ENCODE peak calls at places on chromosomes 5 and 9, in six cellular contexts. One of them, this sample, is unnamed.

GRCh38 chr9:114117614-114117995 is 18.5 kb upstream of the KIF12 start:
- DNase-seq in WERI-Rb-1: no peak
- DNase-seq in GM23248: no peak
- DNase-seq in tibial artery: no peak
- DNase-seq in AG10803: no peak
- DNase-seq in colonic mucosa: no peak
- DNase-seq in this sample: no peak

GRCh38 chr5:157252741-157253465 is 13.0 kb upstream of the CYFIP2 start:
- DNase-seq in WERI-Rb-1: no peak
- DNase-seq in GM23248: peak
- DNase-seq in tibial artery: no peak
- DNase-seq in AG10803: peak
- DNase-seq in colonic mucosa: no peak
- DNase-seq in this sample: peak

GRCh38 chr9:133233681-133234432 is 24.8 kb upstream of the OBP2B start:
- DNase-seq in WERI-Rb-1: no peak
- DNase-seq in GM23248: no peak
- DNase-seq in tibial artery: no peak
- DNase-seq in AG10803: no peak
- DNase-seq in colonic mucosa: no peak
- DNase-seq in this sample: no peak

GRCh38 chr5:68290260-68290674 is 74.7 kb downstream of the PIK3R1 start:
- DNase-seq in WERI-Rb-1: no peak
- DNase-seq in GM23248: peak
- DNase-seq in tibial artery: no peak
- DNase-seq in AG10803: peak
- DNase-seq in colonic mucosa: peak
- DNase-seq in this sample: peak

GRCh38 chr5:149719666-149720065 is 10.4 kb upstream of the PPARGC1B start:
- DNase-seq in WERI-Rb-1: no peak
- DNase-seq in GM23248: peak
- DNase-seq in tibial artery: no peak
- DNase-seq in AG10803: no peak
- DNase-seq in colonic mucosa: peak
- DNase-seq in this sample: peak

GRCh38 chr5:77859306-77859705 is 83.2 kb upstream of the TBCA start:
- DNase-seq in WERI-Rb-1: no peak
- DNase-seq in GM23248: peak
- DNase-seq in tibial artery: no peak
- DNase-seq in AG10803: peak
- DNase-seq in colonic mucosa: no peak
- DNase-seq in this sample: no peak

GRCh38 chr5:79510638-79511037 is 3.3 kb downstream of the HOMER1 start:
- DNase-seq in WERI-Rb-1: no peak
- DNase-seq in GM23248: no peak
- DNase-seq in tibial artery: no peak
- DNase-seq in AG10803: no peak
- DNase-seq in colonic mucosa: no peak
- DNase-seq in this sample: no peak

GRCh38 chr9:77177894-77178794 is 810 bp downstream of the VPS13A start:
- DNase-seq in WERI-Rb-1: peak
- DNase-seq in GM23248: peak
- DNase-seq in tibial artery: peak
- DNase-seq in AG10803: peak
- DNase-seq in colonic mucosa: peak
- DNase-seq in this sample: peak

GRCh38 chr9:34651286-34651685 is 699 bp upstream of the IL11RA start:
- DNase-seq in WERI-Rb-1: no peak
- DNase-seq in GM23248: peak
- DNase-seq in tibial artery: peak
- DNase-seq in AG10803: peak
- DNase-seq in colonic mucosa: peak
- DNase-seq in this sample: peak

GRCh38 chr9:114138537-114138936 is 16.8 kb upstream of the COL27A1 start:
- DNase-seq in WERI-Rb-1: peak
- DNase-seq in GM23248: peak
- DNase-seq in tibial artery: no peak
- DNase-seq in AG10803: peak
- DNase-seq in colonic mucosa: no peak
- DNase-seq in this sample: no peak

GRCh38 chr9:119044801-119045200 is 324.4 kb downstream of the BRINP1 start:
- DNase-seq in WERI-Rb-1: no peak
- DNase-seq in GM23248: peak
- DNase-seq in tibial artery: no peak
- DNase-seq in AG10803: peak
- DNase-seq in colonic mucosa: no peak
- DNase-seq in this sample: no peak

GRCh38 chr5:67047616-67048015 is 149.0 kb downstream of the CD180 start:
- DNase-seq in WERI-Rb-1: no peak
- DNase-seq in GM23248: no peak
- DNase-seq in tibial artery: no peak
- DNase-seq in AG10803: no peak
- DNase-seq in colonic mucosa: no peak
- DNase-seq in this sample: no peak

GRCh38 chr9:131254107-131254491 is 22.2 kb downstream of the FAM78A start:
- DNase-seq in WERI-Rb-1: no peak
- DNase-seq in GM23248: no peak
- DNase-seq in tibial artery: no peak
- DNase-seq in AG10803: no peak
- DNase-seq in colonic mucosa: no peak
- DNase-seq in this sample: no peak

GRCh38 chr5:172624996-172625939 is 15.8 kb upstream of the NEURL1B start:
- DNase-seq in WERI-Rb-1: no peak
- DNase-seq in GM23248: no peak
- DNase-seq in tibial artery: peak
- DNase-seq in AG10803: no peak
- DNase-seq in colonic mucosa: no peak
- DNase-seq in this sample: no peak

GRCh38 chr9:110744753-110745522 is 76.3 kb downstream of the MUSK start:
- DNase-seq in WERI-Rb-1: no peak
- DNase-seq in GM23248: peak
- DNase-seq in tibial artery: peak
- DNase-seq in AG10803: peak
- DNase-seq in colonic mucosa: no peak
- DNase-seq in this sample: peak

GRCh38 chr5:143313298-143313852 is 90.1 kb downstream of the NR3C1 start:
- DNase-seq in WERI-Rb-1: no peak
- DNase-seq in GM23248: peak
- DNase-seq in tibial artery: no peak
- DNase-seq in AG10803: no peak
- DNase-seq in colonic mucosa: no peak
- DNase-seq in this sample: no peak

GRCh38 chr9:133782157-133783130 is 44.3 kb upstream of the SARDH start:
- DNase-seq in WERI-Rb-1: peak
- DNase-seq in GM23248: peak
- DNase-seq in tibial artery: no peak
- DNase-seq in AG10803: peak
- DNase-seq in colonic mucosa: peak
- DNase-seq in this sample: peak

GRCh38 chr5:60101561-60101960 is 208.0 kb upstream of the PDE4D start:
- DNase-seq in WERI-Rb-1: no peak
- DNase-seq in GM23248: no peak
- DNase-seq in tibial artery: no peak
- DNase-seq in AG10803: no peak
- DNase-seq in colonic mucosa: no peak
- DNase-seq in this sample: peak

GRCh38 chr9:114006931-114007691 is 71.0 kb downstream of the AMBP start:
- DNase-seq in WERI-Rb-1: peak
- DNase-seq in GM23248: no peak
- DNase-seq in tibial artery: peak
- DNase-seq in AG10803: no peak
- DNase-seq in colonic mucosa: peak
- DNase-seq in this sample: no peak

GRCh38 chr9:84822589-84823233 is 153.2 kb downstream of the NTRK2 start:
- DNase-seq in WERI-Rb-1: no peak
- DNase-seq in GM23248: no peak
- DNase-seq in tibial artery: no peak
- DNase-seq in AG10803: no peak
- DNase-seq in colonic mucosa: no peak
- DNase-seq in this sample: no peak

GRCh38 chr5:14167211-14167845 is 24.2 kb downstream of the TRIO start:
- DNase-seq in WERI-Rb-1: no peak
- DNase-seq in GM23248: peak
- DNase-seq in tibial artery: no peak
- DNase-seq in AG10803: peak
- DNase-seq in colonic mucosa: no peak
- DNase-seq in this sample: peak

GRCh38 chr5:141618030-141618803 is 583 bp downstream of the DIAPH1 start:
- DNase-seq in WERI-Rb-1: peak
- DNase-seq in GM23248: peak
- DNase-seq in tibial artery: peak
- DNase-seq in AG10803: no peak
- DNase-seq in colonic mucosa: peak
- DNase-seq in this sample: no peak

GRCh38 chr5:2320611-2321010 is 430.9 kb downstream of the IRX2 start:
- DNase-seq in WERI-Rb-1: no peak
- DNase-seq in GM23248: no peak
- DNase-seq in tibial artery: no peak
- DNase-seq in AG10803: no peak
- DNase-seq in colonic mucosa: no peak
- DNase-seq in this sample: no peak

GRCh38 chr5:169805527-169805934 is 168.5 kb downstream of the DOCK2 start:
- DNase-seq in WERI-Rb-1: no peak
- DNase-seq in GM23248: peak
- DNase-seq in tibial artery: no peak
- DNase-seq in AG10803: peak
- DNase-seq in colonic mucosa: no peak
- DNase-seq in this sample: peak

GRCh38 chr9:29796291-29796952 is 2223.1 kb upstream of the C9orf72 start:
- DNase-seq in WERI-Rb-1: no peak
- DNase-seq in GM23248: no peak
- DNase-seq in tibial artery: no peak
- DNase-seq in AG10803: no peak
- DNase-seq in colonic mucosa: no peak
- DNase-seq in this sample: no peak

GRCh38 chr5:9559965-9560364 is 14.1 kb upstream of the SEMA5A start:
- DNase-seq in WERI-Rb-1: no peak
- DNase-seq in GM23248: no peak
- DNase-seq in tibial artery: no peak
- DNase-seq in AG10803: no peak
- DNase-seq in colonic mucosa: peak
- DNase-seq in this sample: no peak

GRCh38 chr9:32603914-32604852 is 31.2 kb upstream of the NDUFB6 start:
- DNase-seq in WERI-Rb-1: peak
- DNase-seq in GM23248: peak
- DNase-seq in tibial artery: no peak
- DNase-seq in AG10803: no peak
- DNase-seq in colonic mucosa: no peak
- DNase-seq in this sample: peak

GRCh38 chr9:90805006-90805993 is 3.7 kb downstream of the SYK start:
- DNase-seq in WERI-Rb-1: peak
- DNase-seq in GM23248: no peak
- DNase-seq in tibial artery: no peak
- DNase-seq in AG10803: no peak
- DNase-seq in colonic mucosa: no peak
- DNase-seq in this sample: no peak

GRCh38 chr5:56123531-56124243 is 109.4 kb downstream of the ANKRD55 start:
- DNase-seq in WERI-Rb-1: peak
- DNase-seq in GM23248: peak
- DNase-seq in tibial artery: peak
- DNase-seq in AG10803: peak
- DNase-seq in colonic mucosa: peak
- DNase-seq in this sample: peak

GRCh38 chr5:160398806-160399205 is 1.0 kb downstream of the FAM200C start:
- DNase-seq in WERI-Rb-1: no peak
- DNase-seq in GM23248: peak
- DNase-seq in tibial artery: no peak
- DNase-seq in AG10803: peak
- DNase-seq in colonic mucosa: no peak
- DNase-seq in this sample: peak
- H3K4me3 ChIP-seq in WERI-Rb-1: peak
- H3K4me3 ChIP-seq in GM23248: peak
- H3K4me3 ChIP-seq in tibial artery: peak
- H3K4me3 ChIP-seq in AG10803: peak
- H3K4me3 ChIP-seq in colonic mucosa: peak
- H3K4me3 ChIP-seq in this sample: peak

GRCh38 chr5:160436017-160436416 is 14.4 kb downstream of the PTTG1 start:
- DNase-seq in WERI-Rb-1: no peak
- DNase-seq in GM23248: no peak
- DNase-seq in tibial artery: no peak
- DNase-seq in AG10803: no peak
- DNase-seq in colonic mucosa: no peak
- DNase-seq in this sample: no peak

GRCh38 chr5:160438316-160439204 is 16.9 kb downstream of the PTTG1 start:
- DNase-seq in WERI-Rb-1: peak
- DNase-seq in GM23248: peak
- DNase-seq in tibial artery: no peak
- DNase-seq in AG10803: peak
- DNase-seq in colonic mucosa: peak
- DNase-seq in this sample: peak

GRCh38 chr5:160432815-160433214 is 11.2 kb downstream of the PTTG1 start:
- DNase-seq in WERI-Rb-1: no peak
- DNase-seq in GM23248: no peak
- DNase-seq in tibial artery: no peak
- DNase-seq in AG10803: no peak
- DNase-seq in colonic mucosa: no peak
- DNase-seq in this sample: no peak

GRCh38 chr5:160432188-160432587 is 10.5 kb downstream of the PTTG1 start:
- DNase-seq in WERI-Rb-1: no peak
- DNase-seq in GM23248: no peak
- DNase-seq in tibial artery: no peak
- DNase-seq in AG10803: no peak
- DNase-seq in colonic mucosa: no peak
- DNase-seq in this sample: no peak

DNA sequence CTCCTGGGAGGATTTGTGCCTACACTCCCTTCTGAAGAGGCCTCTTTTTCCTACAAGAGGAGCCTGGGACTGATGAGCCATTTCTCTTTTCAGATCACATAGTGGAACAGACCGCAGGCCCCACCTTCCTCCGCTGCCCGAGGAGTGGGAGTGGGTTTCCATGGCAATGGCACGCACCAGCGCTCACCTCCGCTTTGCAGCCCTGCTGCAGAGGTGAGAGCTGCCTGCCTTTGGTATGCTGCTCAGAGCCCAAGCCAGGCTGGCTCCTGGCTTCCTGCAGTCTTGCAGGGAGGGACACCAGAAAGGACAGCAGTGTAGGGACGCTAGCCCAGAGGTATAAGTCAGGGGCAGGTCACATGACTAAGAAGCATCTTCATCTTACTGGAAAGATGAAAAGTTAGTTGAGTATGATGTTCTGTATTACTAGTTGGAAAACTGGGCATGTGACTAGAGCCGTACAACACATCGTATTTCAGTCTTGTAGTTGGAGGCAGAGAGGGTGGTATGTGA is 12.4 kb downstream of the PTTG1 start:
- DNase-seq in WERI-Rb-1: peak
- DNase-seq in GM23248: no peak
- DNase-seq in tibial artery: no peak
- DNase-seq in AG10803: no peak
- DNase-seq in colonic mucosa: no peak
- DNase-seq in this sample: peak
- H3K4me3 ChIP-seq in WERI-Rb-1: no peak
- H3K4me3 ChIP-seq in GM23248: no peak
- H3K4me3 ChIP-seq in tibial artery: no peak
- H3K4me3 ChIP-seq in AG10803: no peak
- H3K4me3 ChIP-seq in colonic mucosa: no peak
- H3K4me3 ChIP-seq in this sample: no peak

GRCh38 chr5:23506329-23507236 is 826 bp upstream of the PRDM9 start:
- DNase-seq in WERI-Rb-1: peak
- DNase-seq in GM23248: peak
- DNase-seq in tibial artery: no peak
- DNase-seq in AG10803: no peak
- DNase-seq in colonic mucosa: no peak
- DNase-seq in this sample: no peak
- H3K4me3 ChIP-seq in WERI-Rb-1: peak
- H3K4me3 ChIP-seq in GM23248: peak
- H3K4me3 ChIP-seq in tibial artery: no peak
- H3K4me3 ChIP-seq in AG10803: no peak
- H3K4me3 ChIP-seq in colonic mucosa: no peak
- H3K4me3 ChIP-seq in this sample: no peak

GRCh38 chr9:16726023-16726422 is 144.4 kb downstream of the BNC2 start:
- DNase-seq in WERI-Rb-1: no peak
- DNase-seq in GM23248: peak
- DNase-seq in tibial artery: no peak
- DNase-seq in AG10803: peak
- DNase-seq in colonic mucosa: no peak
- DNase-seq in this sample: peak
- H3K4me3 ChIP-seq in WERI-Rb-1: no peak
- H3K4me3 ChIP-seq in GM23248: peak
- H3K4me3 ChIP-seq in tibial artery: no peak
- H3K4me3 ChIP-seq in AG10803: peak
- H3K4me3 ChIP-seq in colonic mucosa: no peak
- H3K4me3 ChIP-seq in this sample: peak

This sample was measured in astrocyte.